ENCODE peak calls at places on chromosomes 1 and 21, in ten cellular contexts. One of them, this sample, is unnamed.

GRCh38 chr1:162561616-162562451 is at the start of gene UAP1:
- DNase-seq in GM12891: peak
- DNase-seq in NCI-H526 treated with DMSO at 0.1 percent for 48 hours: peak
- DNase-seq in AML-193: no peak
- DNase-seq in activated naive CD4-positive, alpha-beta T cell treated with anti-CD3 and anti-CD28 coated beads for 36 hours: no peak
- DNase-seq in fibroblast of mammary gland: no peak
- DNase-seq in T-helper 2 cell: no peak
- DNase-seq in T-helper 22 cell: no peak
- DNase-seq in pancreas: no peak
- DNase-seq in GM23338: peak
- DNase-seq in this sample: no peak

GRCh38 chr1:170624141-170624540 is 39.8 kb upstream of the PRRX1 start:
- DNase-seq in GM12891: no peak
- DNase-seq in NCI-H526 treated with DMSO at 0.1 percent for 48 hours: no peak
- DNase-seq in AML-193: no peak
- DNase-seq in activated naive CD4-positive, alpha-beta T cell treated with anti-CD3 and anti-CD28 coated beads for 36 hours: no peak
- DNase-seq in fibroblast of mammary gland: no peak
- DNase-seq in T-helper 2 cell: no peak
- DNase-seq in T-helper 22 cell: no peak
- DNase-seq in pancreas: no peak
- DNase-seq in GM23338: no peak
- DNase-seq in this sample: no peak

GRCh38 chr1:63322248-63322943 is at the start of gene FOXD3:
- DNase-seq in GM12891: no peak
- DNase-seq in NCI-H526 treated with DMSO at 0.1 percent for 48 hours: peak
- DNase-seq in AML-193: no peak
- DNase-seq in activated naive CD4-positive, alpha-beta T cell treated with anti-CD3 and anti-CD28 coated beads for 36 hours: peak
- DNase-seq in fibroblast of mammary gland: peak
- DNase-seq in T-helper 2 cell: no peak
- DNase-seq in T-helper 22 cell: no peak
- DNase-seq in pancreas: peak
- DNase-seq in GM23338: peak
- DNase-seq in this sample: no peak

GRCh38 chr1:242523968-242524570 is 428 bp downstream of the PLD5 start:
- DNase-seq in GM12891: no peak
- DNase-seq in NCI-H526 treated with DMSO at 0.1 percent for 48 hours: no peak
- DNase-seq in AML-193: no peak
- DNase-seq in activated naive CD4-positive, alpha-beta T cell treated with anti-CD3 and anti-CD28 coated beads for 36 hours: peak
- DNase-seq in fibroblast of mammary gland: peak
- DNase-seq in T-helper 2 cell: no peak
- DNase-seq in T-helper 22 cell: no peak
- DNase-seq in pancreas: peak
- DNase-seq in GM23338: peak
- DNase-seq in this sample: no peak

GRCh38 chr1:206106328-206107167 is 10.6 kb downstream of the AVPR1B start:
- DNase-seq in GM12891: peak
- DNase-seq in NCI-H526 treated with DMSO at 0.1 percent for 48 hours: peak
- DNase-seq in AML-193: peak
- DNase-seq in activated naive CD4-positive, alpha-beta T cell treated with anti-CD3 and anti-CD28 coated beads for 36 hours: peak
- DNase-seq in fibroblast of mammary gland: peak
- DNase-seq in T-helper 2 cell: peak
- DNase-seq in T-helper 22 cell: peak
- DNase-seq in pancreas: peak
- DNase-seq in GM23338: peak
- DNase-seq in this sample: peak

GRCh38 chr21:45318556-45319341 is 31.1 kb upstream of the POFUT2 start:
- DNase-seq in GM12891: no peak
- DNase-seq in NCI-H526 treated with DMSO at 0.1 percent for 48 hours: no peak
- DNase-seq in AML-193: no peak
- DNase-seq in activated naive CD4-positive, alpha-beta T cell treated with anti-CD3 and anti-CD28 coated beads for 36 hours: no peak
- DNase-seq in fibroblast of mammary gland: peak
- DNase-seq in T-helper 2 cell: no peak
- DNase-seq in T-helper 22 cell: no peak
- DNase-seq in pancreas: peak
- DNase-seq in GM23338: no peak
- DNase-seq in this sample: no peak

GRCh38 chr1:191714810-191715209 is 443.5 kb upstream of the RGS18 start:
- DNase-seq in GM12891: no peak
- DNase-seq in NCI-H526 treated with DMSO at 0.1 percent for 48 hours: no peak
- DNase-seq in AML-193: no peak
- DNase-seq in activated naive CD4-positive, alpha-beta T cell treated with anti-CD3 and anti-CD28 coated beads for 36 hours: no peak
- DNase-seq in fibroblast of mammary gland: no peak
- DNase-seq in T-helper 2 cell: no peak
- DNase-seq in T-helper 22 cell: no peak
- DNase-seq in pancreas: no peak
- DNase-seq in GM23338: no peak
- DNase-seq in this sample: no peak

GRCh38 chr1:11307837-11308236 is 34.8 kb downstream of the UBIAD1 start:
- DNase-seq in GM12891: no peak
- DNase-seq in NCI-H526 treated with DMSO at 0.1 percent for 48 hours: no peak
- DNase-seq in AML-193: no peak
- DNase-seq in activated naive CD4-positive, alpha-beta T cell treated with anti-CD3 and anti-CD28 coated beads for 36 hours: no peak
- DNase-seq in fibroblast of mammary gland: peak
- DNase-seq in T-helper 2 cell: no peak
- DNase-seq in T-helper 22 cell: no peak
- DNase-seq in pancreas: no peak
- DNase-seq in GM23338: no peak
- DNase-seq in this sample: no peak

GRCh38 chr1:94254073-94254810 is 16.9 kb upstream of the ARHGAP29 start:
- DNase-seq in GM12891: no peak
- DNase-seq in NCI-H526 treated with DMSO at 0.1 percent for 48 hours: no peak
- DNase-seq in AML-193: no peak
- DNase-seq in activated naive CD4-positive, alpha-beta T cell treated with anti-CD3 and anti-CD28 coated beads for 36 hours: no peak
- DNase-seq in fibroblast of mammary gland: peak
- DNase-seq in T-helper 2 cell: no peak
- DNase-seq in T-helper 22 cell: no peak
- DNase-seq in pancreas: no peak
- DNase-seq in GM23338: no peak
- DNase-seq in this sample: no peak

This sample was measured in effector memory CD4-positive, alpha-beta T cell.